ENCODE peak calls at places on chromosomes 1 and 21, in five cellular contexts. N is keratinocyte, M is brain microvascular endothelial cell, F is breast epithelium, D is tibial nerve. L is an unnamed sample.

GRCh38 chr1:42334240-42335049 is 590 bp downstream of the FOXJ3 start:
- DNase-seq in F (peak; percentile 56), M (peak; percentile 39), N (no peak), D (peak; percentile 27), L (peak; percentile 10)

GRCh38 chr1:8374356-8374755 is 56.4 kb downstream of the SLC45A1 start:
- DNase-seq in M (no peak), D (no peak), N (no peak), F (peak; percentile 37), L (no peak)

GRCh38 chr1:204917802-204918201 is 47.1 kb downstream of the NFASC start:
- DNase-seq in D (no peak), N (no peak), F (no peak), M (no peak), L (no peak)

GRCh38 chr1:95086949-95087533 is 14.3 kb upstream of the ALG14 start:
- DNase-seq in N (no peak), M (peak; percentile 91), F (no peak), D (peak; percentile 72), L (no peak)

GRCh38 chr21:45001134-45002095 is 61.6 kb downstream of the SLX9 start:
- DNase-seq in M (no peak), F (peak; percentile 77), D (no peak), N (no peak), L (no peak)

GRCh38 chr1:14055442-14056225 is 355.6 kb downstream of the PRDM2 start:
- DNase-seq in M (no peak), N (no peak), D (no peak), F (no peak), L (no peak)

GRCh38 chr1:76666499-76666898 is 200.8 kb upstream of the ST6GALNAC5 start:
- DNase-seq in F (no peak), M (no peak), D (no peak), N (no peak), L (no peak)

GRCh38 chr1:214261206-214262123 is 19.5 kb upstream of the SMYD2 start:
- DNase-seq in F (peak; percentile 79), M (peak; percentile 74), N (peak; percentile 21), D (peak; percentile 83), L (peak; percentile 74)

GRCh38 chr1:68147534-68147933 is 84.8 kb downstream of the WLS start:
- DNase-seq in M (no peak), F (no peak), D (no peak), N (no peak), L (no peak)

GRCh38 chr1:73943270-73943669 is 254.7 kb downstream of the LRRIQ3 start:
- DNase-seq in N (no peak), D (no peak), M (no peak), F (no peak), L (no peak)

GRCh38 chr21:32477424-32477745 is 64.9 kb downstream of the EVA1C start:
- DNase-seq in M (no peak), N (no peak), F (no peak), D (no peak), L (no peak)

GRCh38 chr1:98315309-98315708 is 346.2 kb upstream of the SNX7 start:
- DNase-seq in D (no peak), M (peak; percentile 61), N (no peak), F (no peak), L (no peak)

GRCh38 chr1:19074361-19074901 is 118.0 kb upstream of the IFFO2 start:
- DNase-seq in D (no peak), N (no peak), F (no peak), M (no peak), L (peak; percentile 65)
- H3K27ac ChIP-seq in D (no peak overlapping the region), N (peak overlapping the region; percentile 87), F (peak overlapping the region; percentile 89), M (no peak overlapping the region), L (peak overlapping the region; percentile 50)

GRCh38 chr1:47460456-47460855 is 22.6 kb downstream of the FOXD2 start:
- DNase-seq in F (no peak), M (no peak), D (no peak), N (no peak), L (no peak)
- H3K27me3 ChIP-seq in F (peaks cover 45% of the 10 kb centered on the region), M (peaks cover 12% of the 10 kb centered on the region), D (no peaks in the 10 kb centered on the region), N (peaks cover 9% of the 10 kb centered on the region), L (peaks cover 46% of the 10 kb centered on the region)

GRCh38 chr1:32091591-32091990 is 16.3 kb upstream of the KPNA6 start:
- DNase-seq in N (no peak), D (no peak), M (no peak), F (no peak), L (no peak)

GRCh38 chr1:32099426-32099825 is 8.4 kb upstream of the KPNA6 start:
- DNase-seq in N (no peak), M (no peak), F (no peak), D (no peak), L (no peak)

GRCh38 chr1:32100359-32100758 is 7.5 kb upstream of the KPNA6 start:
- DNase-seq in F (no peak), D (no peak), M (peak; percentile 75), N (no peak), L (no peak)

GRCh38 chr1:32091176-32091575 is 16.7 kb upstream of the KPNA6 start:
- DNase-seq in F (no peak), D (no peak), N (no peak), M (no peak), L (no peak)

GRCh38 chr1:32094721-32095521 is 12.9 kb upstream of the KPNA6 start:
- DNase-seq in F (no peak), D (no peak), M (no peak), N (no peak), L (no peak)
- H3K27ac ChIP-seq in F (no peak overlapping the region), D (no peak overlapping the region), M (no peak overlapping the region), N (no peak overlapping the region), L (no peak overlapping the region)

DNA sequence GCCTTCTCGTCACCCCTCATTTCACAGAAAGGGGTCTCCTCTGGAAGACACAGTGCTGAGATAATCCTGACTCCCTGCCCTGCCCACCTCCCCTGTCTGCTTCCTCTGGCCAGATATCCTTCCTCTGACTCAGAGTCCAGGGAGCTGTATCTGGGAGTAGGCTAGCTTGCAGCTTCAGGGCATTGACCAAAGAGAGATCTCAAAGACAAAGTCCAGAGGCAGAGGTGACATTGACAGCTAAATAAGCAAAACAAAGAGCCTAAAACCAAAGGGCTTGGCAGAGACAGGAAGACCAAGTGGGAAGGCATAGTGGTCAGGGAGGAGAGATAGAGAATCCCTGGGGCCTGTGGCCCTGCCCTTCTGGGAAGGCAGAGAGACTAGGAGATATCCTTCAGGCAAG is 64.9 kb downstream of the TNR start:
- DNase-seq in D (no peak), N (no peak), M (no peak), F (no peak), L (no peak)
- H3K27me3 ChIP-seq in D (no peaks in the 10 kb centered on the region), N (no peaks in the 10 kb centered on the region), M (no peaks in the 10 kb centered on the region), F (no peaks in the 10 kb centered on the region), L (no peaks in the 10 kb centered on the region)

GRCh38 chr1:164735315-164736052 is 176.5 kb downstream of the PBX1 start:
- DNase-seq in N (no peak), M (peak; percentile 87), F (no peak), D (no peak), L (no peak)

GRCh38 chr1:164743991-164744390 is 185.0 kb downstream of the PBX1 start:
- DNase-seq in D (no peak), M (no peak), N (no peak), F (no peak), L (no peak)

GRCh38 chr1:164740021-164740526 is 181.1 kb downstream of the PBX1 start:
- DNase-seq in M (no peak), F (no peak), N (no peak), D (no peak), L (no peak)

GRCh38 chr1:164733734-164734133 is 174.8 kb downstream of the PBX1 start:
- DNase-seq in D (no peak), F (no peak), M (no peak), N (no peak), L (no peak)

GRCh38 chr1:164739189-164739588 is 180.2 kb downstream of the PBX1 start:
- DNase-seq in F (no peak), M (no peak), N (no peak), D (no peak), L (no peak)
- H3K27ac ChIP-seq in F (no peak overlapping the region), M (no peak overlapping the region), N (no peak overlapping the region), D (no peak overlapping the region), L (no peak overlapping the region)

DNA sequence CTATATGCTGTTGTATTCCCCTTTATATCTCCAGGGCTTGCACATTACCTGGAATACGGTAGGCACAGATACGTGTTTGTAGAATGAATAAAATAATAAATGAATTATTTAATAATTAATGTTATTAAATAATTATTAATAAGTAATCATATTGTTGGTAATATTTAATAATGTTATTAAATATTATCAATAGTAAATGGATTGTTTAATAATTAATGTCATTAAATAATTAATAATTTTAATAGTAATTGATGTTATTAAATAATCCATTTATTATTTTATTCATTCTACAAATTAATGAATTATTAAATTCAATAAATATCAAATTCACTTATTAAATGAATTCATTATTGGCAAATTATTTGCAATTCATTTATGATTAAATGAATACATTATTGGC is 175.1 kb downstream of the MATN1 start:
- DNase-seq in M (no peak), F (no peak), N (no peak), D (no peak), L (no peak)
- H3K27me3 ChIP-seq in M (no peaks in the 10 kb centered on the region), F (no peaks in the 10 kb centered on the region), N (no peaks in the 10 kb centered on the region), D (no peaks in the 10 kb centered on the region), L (peaks cover 9% of the 10 kb centered on the region)

DNA sequence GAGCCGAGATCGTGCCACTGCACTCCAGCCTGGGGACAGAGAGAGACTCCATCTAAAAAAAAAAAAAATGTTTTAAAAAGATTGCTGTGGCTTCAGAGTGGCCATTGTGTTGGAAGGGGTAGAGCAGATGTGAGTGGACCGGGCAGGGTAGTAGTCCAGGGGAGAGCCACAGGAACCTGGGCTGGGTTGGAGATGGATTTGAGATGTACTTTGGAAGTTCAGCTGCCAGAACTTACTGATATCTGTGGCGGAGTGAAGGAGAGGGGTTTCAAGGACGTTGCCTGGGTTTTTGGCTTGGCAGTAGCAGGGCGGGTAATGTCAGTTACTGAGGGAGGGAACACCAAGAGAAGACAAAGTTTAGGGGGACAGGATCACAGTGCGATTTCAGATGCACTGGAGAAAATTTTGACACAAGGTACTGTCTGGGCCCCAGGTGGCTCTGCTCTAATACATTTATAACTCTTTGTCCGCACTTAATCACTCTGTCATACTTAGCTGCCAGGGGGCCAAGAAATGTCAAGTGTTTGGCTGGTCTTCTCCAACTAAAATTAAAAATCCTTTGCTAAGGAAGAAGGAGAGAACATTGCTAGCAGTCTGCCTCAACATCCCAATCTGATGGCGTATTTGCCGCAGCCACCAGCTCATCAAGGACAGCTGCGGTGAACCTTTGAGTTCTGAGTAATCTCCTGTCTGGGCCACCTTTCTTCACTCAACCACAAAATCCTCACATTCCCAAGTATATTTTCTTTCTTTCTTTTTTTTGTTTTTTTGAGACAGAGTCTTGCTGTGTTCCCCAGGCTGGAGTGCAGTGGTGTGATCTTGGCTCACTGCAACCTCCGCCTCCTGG is 9.6 kb downstream of the EPHX1 start:
- DNase-seq in D (no peak), N (no peak), M (no peak), F (no peak), L (no peak)
- H3K27ac ChIP-seq in D (peak overlapping the region; percentile 64), N (no peak overlapping the region), M (no peak overlapping the region), F (peak overlapping the region; percentile 13), L (no peak overlapping the region)

DNA sequence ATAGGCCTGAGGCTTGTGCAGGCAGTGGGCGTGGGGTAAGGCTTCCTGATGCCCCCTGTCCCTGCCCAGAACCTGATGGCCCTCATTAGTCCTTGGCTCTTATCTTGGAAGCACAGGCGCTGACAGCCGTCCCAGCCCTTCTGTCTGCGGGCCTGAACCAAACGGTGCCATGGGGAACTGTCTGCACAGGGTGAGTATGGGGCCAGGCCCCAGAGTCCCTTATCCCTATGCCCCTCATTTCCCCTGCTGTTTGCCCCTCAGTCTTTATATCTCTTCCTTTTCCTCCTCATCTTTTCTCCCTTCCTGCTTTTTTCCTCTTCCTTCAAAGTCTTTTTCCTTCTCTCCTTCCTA is at the start of gene ACKR1:
- DNase-seq in M (no peak), N (no peak), D (no peak), F (no peak), L (no peak)
- H3K27me3 ChIP-seq in M (no peaks in the 10 kb centered on the region), N (peaks cover 40% of the 10 kb centered on the region), D (no peaks in the 10 kb centered on the region), F (peaks cover 6% of the 10 kb centered on the region), L (peaks cover 47% of the 10 kb centered on the region)

L was measured in CD4-positive, alpha-beta T cell.